ENCODE peak calls at places on chromosomes 1 and 21, in four cellular contexts. A, C, P and O are unnamed samples.

GRCh38 chr1:235632538-235633219 is 16.9 kb downstream of the GNG4 start:
- DNase-seq in P (no peak), C (peak; percentile 70), A (peak; percentile 71), O (no peak)

GRCh38 chr1:32215629-32216505 is 6.3 kb downstream of the TMEM234 start:
- DNase-seq in C (peak; percentile 74), A (peak; percentile 76), P (peak; percentile 61), O (no peak)

GRCh38 chr1:88061106-88061829 is 622.8 kb upstream of the PKN2 start:
- DNase-seq in C (peak; percentile 72), A (peak; percentile 83), P (no peak), O (peak; percentile 6)

GRCh38 chr1:29465755-29466154 is 229.4 kb downstream of the PTPRU start:
- DNase-seq in C (peak; percentile 27), A (peak; percentile 41), P (no peak), O (no peak)

GRCh38 chr21:43944757-43945156 is 67.4 kb upstream of the TRAPPC10 start:
- DNase-seq in C (no peak), P (no peak), A (no peak), O (no peak)

GRCh38 chr1:204261746-204262505 is 48.1 kb upstream of the GOLT1A start:
- DNase-seq in C (peak; percentile 81), P (no peak), A (peak; percentile 59), O (no peak)

GRCh38 chr1:104760017-104760416 is 1010.3 kb downstream of the AMY1C start:
- DNase-seq in A (no peak), C (no peak), P (no peak), O (no peak)

GRCh38 chr1:233730380-233730779 is 116.5 kb downstream of the KCNK1 start:
- DNase-seq in P (no peak), A (no peak), C (no peak), O (no peak)

GRCh38 chr21:42187976-42188653 is 30.8 kb upstream of the ABCG1 start:
- DNase-seq in A (peak; percentile 62), P (peak; percentile 73), C (peak; percentile 58), O (no peak)

GRCh38 chr1:25763493-25763892 is 36.5 kb upstream of the SELENON start:
- DNase-seq in P (no peak), A (no peak), C (no peak), O (no peak)

GRCh38 chr1:234928642-234929041 is 200.0 kb downstream of the TOMM20 start:
- DNase-seq in P (no peak), C (no peak), A (no peak), O (no peak)

GRCh38 chr21:41458559-41458958 is 32.5 kb downstream of the MX1 start:
- DNase-seq in P (no peak), C (no peak), A (no peak), O (no peak)

GRCh38 chr1:75539230-75540116 is 71.4 kb downstream of the SLC44A5 start:
- DNase-seq in A (peak; percentile 63), P (no peak), C (peak; percentile 41), O (no peak)

GRCh38 chr1:20153000-20153418 is 13.9 kb downstream of the PLA2G2F start:
- DNase-seq in P (no peak), C (peak; percentile 26), A (peak; percentile 32), O (no peak)

GRCh38 chr21:33289199-33289819 is 23.1 kb downstream of the IL10RB start:
- DNase-seq in P (no peak), C (peak; percentile 89), A (peak; percentile 71), O (no peak)

GRCh38 chr21:28991861-28992525 is 684 bp downstream of the LTN1 start:
- DNase-seq in A (no peak), C (peak; percentile 33), P (no peak), O (no peak)

GRCh38 chr1:49016030-49016991 is 239.6 kb upstream of the BEND5 start:
- DNase-seq in C (no peak), P (no peak), A (no peak), O (no peak)

GRCh38 chr1:2534775-2535387 is 4.8 kb upstream of the HES5 start:
- DNase-seq in P (no peak), C (peak; percentile 74), A (peak; percentile 35), O (no peak)

GRCh38 chr1:3993606-3994375 is 93.7 kb upstream of the C1orf174 start:
- DNase-seq in P (no peak), A (no peak), C (no peak), O (no peak)

GRCh38 chr1:157098519-157098918 is 1.1 kb downstream of the ETV3L start:
- DNase-seq in C (no peak), P (no peak), A (no peak), O (no peak)

GRCh38 chr1:72516264-72516663 is 233.9 kb upstream of the NEGR1 start:
- DNase-seq in C (no peak), A (peak; percentile 5), P (no peak), O (no peak)

GRCh38 chr1:38098101-38098847 is 51.7 kb upstream of the POU3F1 start:
- DNase-seq in C (no peak), P (no peak), A (no peak), O (no peak)

GRCh38 chr1:153364181-153364580 is 6.5 kb downstream of the S100A9 start:
- DNase-seq in P (no peak), C (no peak), A (no peak), O (no peak)

GRCh38 chr1:41752514-41753170 is 166.1 kb downstream of the HIVEP3 start:
- DNase-seq in C (peak; percentile 33), A (no peak), P (no peak), O (no peak)

GRCh38 chr1:109299087-109299983 is 7.5 kb downstream of the MYBPHL start:
- DNase-seq in A (peak; percentile 94), P (no peak), C (peak; percentile 94), O (peak; percentile 81)